ENCODE peak calls at places on chromosomes 2 and 18, in five cellular contexts. One of them, this sample, is unnamed. For H3K4me1, the result is how much of the 10 kb centered on the place peaks cover.

GRCh38 chr18:5295231-5295920 is at the start of gene ZBTB14:
- DNase-seq in fibroblast of lung: peak
- DNase-seq in cardiac muscle cell: peak
- DNase-seq in left ventricle myocardium inferior: peak
- DNase-seq in breast epithelium: peak
- DNase-seq in this sample: peak

GRCh38 chr2:25374411-25374810 is 32.7 kb upstream of the DNMT3A start:
- DNase-seq in fibroblast of lung: no peak
- DNase-seq in cardiac muscle cell: no peak
- DNase-seq in left ventricle myocardium inferior: no peak
- DNase-seq in breast epithelium: peak
- DNase-seq in this sample: no peak

GRCh38 chr2:127143851-127144782 is 37.2 kb upstream of the BIN1 start:
- DNase-seq in fibroblast of lung: peak
- DNase-seq in cardiac muscle cell: no peak
- DNase-seq in left ventricle myocardium inferior: no peak
- DNase-seq in breast epithelium: no peak
- DNase-seq in this sample: no peak

GRCh38 chr2:205766765-205767359 is 84.6 kb downstream of the NRP2 start:
- DNase-seq in fibroblast of lung: peak
- DNase-seq in cardiac muscle cell: peak
- DNase-seq in left ventricle myocardium inferior: peak
- DNase-seq in breast epithelium: peak
- DNase-seq in this sample: no peak

GRCh38 chr2:54482725-54483124 is 26.6 kb downstream of the SPTBN1 start:
- DNase-seq in fibroblast of lung: peak
- DNase-seq in cardiac muscle cell: peak
- DNase-seq in left ventricle myocardium inferior: no peak
- DNase-seq in breast epithelium: no peak
- DNase-seq in this sample: no peak

GRCh38 chr2:15180379-15180778 is 380.8 kb downstream of the NBAS start:
- DNase-seq in fibroblast of lung: no peak
- DNase-seq in cardiac muscle cell: no peak
- DNase-seq in left ventricle myocardium inferior: no peak
- DNase-seq in breast epithelium: no peak
- DNase-seq in this sample: no peak

GRCh38 chr2:37568565-37568964 is 102.9 kb downstream of the CDC42EP3 start:
- DNase-seq in fibroblast of lung: no peak
- DNase-seq in cardiac muscle cell: no peak
- DNase-seq in left ventricle myocardium inferior: no peak
- DNase-seq in breast epithelium: no peak
- DNase-seq in this sample: no peak

GRCh38 chr18:36714476-36714875 is 114.3 kb downstream of the TPGS2 start:
- DNase-seq in fibroblast of lung: no peak
- DNase-seq in cardiac muscle cell: no peak
- DNase-seq in left ventricle myocardium inferior: no peak
- DNase-seq in breast epithelium: no peak
- DNase-seq in this sample: no peak

GRCh38 chr18:67634631-67635338 is 118.3 kb upstream of the DSEL start:
- DNase-seq in fibroblast of lung: no peak
- DNase-seq in cardiac muscle cell: no peak
- DNase-seq in left ventricle myocardium inferior: no peak
- DNase-seq in breast epithelium: no peak
- DNase-seq in this sample: no peak

GRCh38 chr2:205721057-205721767 is 38.9 kb downstream of the NRP2 start:
- DNase-seq in fibroblast of lung: no peak
- DNase-seq in cardiac muscle cell: no peak
- DNase-seq in left ventricle myocardium inferior: no peak
- DNase-seq in breast epithelium: no peak
- DNase-seq in this sample: no peak

GRCh38 chr18:64097497-64097896 is 51.4 kb downstream of the LINC00305 start:
- DNase-seq in fibroblast of lung: no peak
- DNase-seq in cardiac muscle cell: no peak
- DNase-seq in left ventricle myocardium inferior: no peak
- DNase-seq in breast epithelium: no peak
- DNase-seq in this sample: no peak

GRCh38 chr2:27717070-27717453 is 53.4 kb downstream of the SLC4A1AP start:
- DNase-seq in fibroblast of lung: peak
- DNase-seq in cardiac muscle cell: peak
- DNase-seq in left ventricle myocardium inferior: peak
- DNase-seq in breast epithelium: peak
- DNase-seq in this sample: no peak

GRCh38 chr18:37170984-37171383 is 342.1 kb downstream of the KIAA1328 start:
- DNase-seq in fibroblast of lung: no peak
- DNase-seq in cardiac muscle cell: no peak
- DNase-seq in left ventricle myocardium inferior: no peak
- DNase-seq in breast epithelium: no peak
- DNase-seq in this sample: no peak

GRCh38 chr18:68263481-68263880 is 451.4 kb downstream of the TMX3 start:
- DNase-seq in fibroblast of lung: peak
- DNase-seq in cardiac muscle cell: peak
- DNase-seq in left ventricle myocardium inferior: no peak
- DNase-seq in breast epithelium: no peak
- DNase-seq in this sample: no peak

GRCh38 chr2:25347205-25347815 is 5.6 kb upstream of the DNMT3A start:
- DNase-seq in fibroblast of lung: peak
- DNase-seq in cardiac muscle cell: no peak
- DNase-seq in left ventricle myocardium inferior: no peak
- DNase-seq in breast epithelium: no peak
- DNase-seq in this sample: no peak

GRCh38 chr2:71000780-71001591 is 6.3 kb upstream of the TEX261 start:
- DNase-seq in fibroblast of lung: peak
- DNase-seq in cardiac muscle cell: peak
- DNase-seq in left ventricle myocardium inferior: peak
- DNase-seq in breast epithelium: peak
- DNase-seq in this sample: peak

GRCh38 chr2:27095745-27096651 is 9.4 kb downstream of the KHK start:
- DNase-seq in fibroblast of lung: peak
- DNase-seq in cardiac muscle cell: peak
- DNase-seq in left ventricle myocardium inferior: peak
- DNase-seq in breast epithelium: no peak
- DNase-seq in this sample: peak

GRCh38 chr18:70175216-70175615 is 30.3 kb downstream of the RTTN start:
- DNase-seq in fibroblast of lung: no peak
- DNase-seq in cardiac muscle cell: no peak
- DNase-seq in left ventricle myocardium inferior: no peak
- DNase-seq in breast epithelium: no peak
- DNase-seq in this sample: no peak

DNA sequence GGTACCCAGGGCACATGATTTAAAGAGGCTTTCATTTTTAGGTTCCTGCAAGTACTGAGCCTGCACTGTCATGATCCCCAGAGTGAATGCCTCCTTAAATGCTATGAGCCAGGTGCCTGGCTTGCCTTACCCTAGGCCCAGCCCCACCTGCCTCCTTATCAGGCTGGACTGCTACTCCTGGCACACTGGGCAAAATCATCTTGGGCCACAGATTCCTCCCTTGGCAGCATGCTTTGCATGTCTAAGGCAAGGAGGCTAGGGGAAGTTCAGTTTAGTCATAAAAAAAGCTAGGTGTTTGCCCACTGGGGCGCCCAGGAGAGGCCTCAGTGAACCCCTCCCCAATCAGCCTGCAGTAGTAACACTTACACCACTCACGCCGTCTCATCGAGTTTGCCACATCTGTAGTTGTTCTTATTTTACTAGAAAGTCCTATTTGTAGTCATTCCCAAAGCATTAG is 45.1 kb downstream of the LBH start:
- DNase-seq in fibroblast of lung: no peak
- DNase-seq in cardiac muscle cell: no peak
- DNase-seq in left ventricle myocardium inferior: no peak
- DNase-seq in breast epithelium: no peak
- DNase-seq in this sample: no peak
- H3K4me1 ChIP-seq in fibroblast of lung: under half
- H3K4me1 ChIP-seq in cardiac muscle cell: under half
- H3K4me1 ChIP-seq in left ventricle myocardium inferior: under half
- H3K4me1 ChIP-seq in breast epithelium: under half
- H3K4me1 ChIP-seq in this sample: under half

DNA sequence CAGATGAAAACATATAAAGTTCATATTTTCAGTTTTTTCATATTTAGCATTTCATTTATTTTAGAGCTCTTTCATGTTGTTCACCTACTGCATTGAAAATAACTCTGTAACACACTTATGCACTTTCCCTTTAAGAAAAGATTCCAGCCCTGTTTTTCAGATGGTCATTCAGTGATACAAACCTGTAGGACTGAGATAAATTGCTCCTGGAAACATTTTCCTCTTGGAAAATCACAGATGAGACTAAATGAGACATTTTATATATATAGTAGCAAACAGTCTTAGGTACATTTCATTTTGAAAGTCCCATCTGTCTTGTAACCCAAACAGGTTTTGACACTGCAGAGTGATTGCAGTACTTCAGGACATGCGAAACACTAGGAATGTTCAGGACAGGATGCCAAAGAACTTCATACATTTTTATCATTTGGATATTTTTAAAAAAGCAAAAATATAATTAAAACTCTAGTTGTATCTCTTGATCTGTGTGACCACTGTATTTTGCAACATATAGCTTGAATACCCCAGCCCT is 412.4 kb downstream of the MTX2 start:
- DNase-seq in fibroblast of lung: no peak
- DNase-seq in cardiac muscle cell: no peak
- DNase-seq in left ventricle myocardium inferior: no peak
- DNase-seq in breast epithelium: no peak
- DNase-seq in this sample: no peak
- H3K4me3 ChIP-seq in fibroblast of lung: no peak
- H3K4me3 ChIP-seq in cardiac muscle cell: no peak
- H3K4me3 ChIP-seq in left ventricle myocardium inferior: no peak
- H3K4me3 ChIP-seq in breast epithelium: no peak
- H3K4me3 ChIP-seq in this sample: no peak

GRCh38 chr2:223854741-223855140 is 17.4 kb upstream of the AP1S3 start:
- DNase-seq in fibroblast of lung: no peak
- DNase-seq in cardiac muscle cell: no peak
- DNase-seq in left ventricle myocardium inferior: no peak
- DNase-seq in breast epithelium: no peak
- DNase-seq in this sample: no peak
- H3K4me1 ChIP-seq in fibroblast of lung: under half
- H3K4me1 ChIP-seq in cardiac muscle cell: under half
- H3K4me1 ChIP-seq in left ventricle myocardium inferior: under half
- H3K4me1 ChIP-seq in breast epithelium: under half
- H3K4me1 ChIP-seq in this sample: under half

GRCh38 chr2:74504591-74504990 is 2.9 kb downstream of the PCGF1 start:
- DNase-seq in fibroblast of lung: no peak
- DNase-seq in cardiac muscle cell: no peak
- DNase-seq in left ventricle myocardium inferior: no peak
- DNase-seq in breast epithelium: no peak
- DNase-seq in this sample: no peak
- H3K4me3 ChIP-seq in fibroblast of lung: no peak
- H3K4me3 ChIP-seq in cardiac muscle cell: no peak
- H3K4me3 ChIP-seq in left ventricle myocardium inferior: peak
- H3K4me3 ChIP-seq in breast epithelium: peak
- H3K4me3 ChIP-seq in this sample: peak

This sample was measured in left lung.